ENCODE peak calls at places on chromosomes 12 and 14, in nine cellular contexts. One of them, this sample, is unnamed.

GRCh38 chr14:39491134-39491541 is 58.9 kb upstream of the FBXO33 start:
- DNase-seq in CD4-positive, alpha-beta T cell: no peak
- DNase-seq in CD8-positive, alpha-beta T cell: no peak
- DNase-seq in pancreas: no peak
- DNase-seq in foreskin fibroblast: peak; percentile 50
- DNase-seq in testis: no peak
- DNase-seq in GM12865: peak; percentile 36
- DNase-seq in heart left ventricle: no peak
- DNase-seq in spleen: no peak
- DNase-seq in this sample: peak; percentile 70

GRCh38 chr14:103847954-103848719 is 762 bp upstream of the PPP1R13B start:
- DNase-seq in pancreas: no peak
- DNase-seq in GM12865: no peak
- DNase-seq in heart left ventricle: no peak
- DNase-seq in testis: peak; percentile 80
- DNase-seq in CD8-positive, alpha-beta T cell: peak; percentile 54
- DNase-seq in spleen: peak; percentile 87
- DNase-seq in CD4-positive, alpha-beta T cell: no peak
- DNase-seq in foreskin fibroblast: peak; percentile 44
- DNase-seq in this sample: no peak

GRCh38 chr12:2187195-2187963 is 134.6 kb downstream of the CACNA1C start:
- DNase-seq in testis: no peak
- DNase-seq in CD8-positive, alpha-beta T cell: no peak
- DNase-seq in spleen: no peak
- DNase-seq in pancreas: no peak
- DNase-seq in GM12865: no peak
- DNase-seq in heart left ventricle: no peak
- DNase-seq in CD4-positive, alpha-beta T cell: no peak
- DNase-seq in foreskin fibroblast: no peak
- DNase-seq in this sample: no peak

GRCh38 chr12:109302358-109302757 is 6.7 kb downstream of the FOXN4 start:
- DNase-seq in CD8-positive, alpha-beta T cell: no peak
- DNase-seq in heart left ventricle: no peak
- DNase-seq in pancreas: no peak
- DNase-seq in CD4-positive, alpha-beta T cell: no peak
- DNase-seq in foreskin fibroblast: no peak
- DNase-seq in GM12865: peak; percentile 22
- DNase-seq in testis: no peak
- DNase-seq in spleen: no peak
- DNase-seq in this sample: no peak

GRCh38 chr12:47408171-47408871 is 297.5 kb downstream of the RPAP3 start:
- DNase-seq in foreskin fibroblast: no peak
- DNase-seq in pancreas: peak; percentile 35
- DNase-seq in CD4-positive, alpha-beta T cell: peak; percentile 22
- DNase-seq in GM12865: peak; percentile 62
- DNase-seq in spleen: no peak
- DNase-seq in CD8-positive, alpha-beta T cell: peak; percentile 60
- DNase-seq in heart left ventricle: no peak
- DNase-seq in testis: no peak
- DNase-seq in this sample: no peak

GRCh38 chr14:36091096-36091495 is 85.4 kb downstream of the PTCSC3 start:
- DNase-seq in spleen: no peak
- DNase-seq in CD8-positive, alpha-beta T cell: no peak
- DNase-seq in GM12865: no peak
- DNase-seq in pancreas: peak; percentile 70
- DNase-seq in foreskin fibroblast: peak; percentile 84
- DNase-seq in CD4-positive, alpha-beta T cell: no peak
- DNase-seq in testis: no peak
- DNase-seq in heart left ventricle: no peak
- DNase-seq in this sample: peak; percentile 94

GRCh38 chr12:124720687-124721500 is 142.8 kb downstream of the SCARB1 start:
- DNase-seq in GM12865: no peak
- DNase-seq in foreskin fibroblast: peak; percentile 62
- DNase-seq in pancreas: peak; percentile 59
- DNase-seq in heart left ventricle: no peak
- DNase-seq in CD8-positive, alpha-beta T cell: no peak
- DNase-seq in CD4-positive, alpha-beta T cell: no peak
- DNase-seq in testis: peak; percentile 28
- DNase-seq in spleen: no peak
- DNase-seq in this sample: peak; percentile 84

GRCh38 chr12:21828111-21828775 is 53.7 kb upstream of the KCNJ8 start:
- DNase-seq in GM12865: no peak
- DNase-seq in CD8-positive, alpha-beta T cell: no peak
- DNase-seq in pancreas: no peak
- DNase-seq in spleen: no peak
- DNase-seq in CD4-positive, alpha-beta T cell: no peak
- DNase-seq in foreskin fibroblast: peak; percentile 59
- DNase-seq in heart left ventricle: no peak
- DNase-seq in testis: no peak
- DNase-seq in this sample: no peak

GRCh38 chr14:77161011-77161410 is 19.4 kb upstream of the ZDHHC22 start:
- DNase-seq in CD4-positive, alpha-beta T cell: no peak
- DNase-seq in foreskin fibroblast: no peak
- DNase-seq in CD8-positive, alpha-beta T cell: no peak
- DNase-seq in testis: no peak
- DNase-seq in spleen: peak; percentile 38
- DNase-seq in pancreas: no peak
- DNase-seq in GM12865: no peak
- DNase-seq in heart left ventricle: no peak
- DNase-seq in this sample: no peak

GRCh38 chr12:75969768-75970167 is 61.8 kb downstream of the PHLDA1 start:
- DNase-seq in testis: no peak
- DNase-seq in GM12865: no peak
- DNase-seq in foreskin fibroblast: peak; percentile 71
- DNase-seq in CD4-positive, alpha-beta T cell: no peak
- DNase-seq in CD8-positive, alpha-beta T cell: no peak
- DNase-seq in spleen: no peak
- DNase-seq in pancreas: no peak
- DNase-seq in heart left ventricle: no peak
- DNase-seq in this sample: no peak

GRCh38 chr14:59829941-59830734 is 40.4 kb downstream of the RTN1 start:
- DNase-seq in testis: no peak
- DNase-seq in CD4-positive, alpha-beta T cell: no peak
- DNase-seq in heart left ventricle: no peak
- DNase-seq in GM12865: no peak
- DNase-seq in spleen: no peak
- DNase-seq in CD8-positive, alpha-beta T cell: no peak
- DNase-seq in foreskin fibroblast: no peak
- DNase-seq in pancreas: no peak
- DNase-seq in this sample: peak; percentile 82

GRCh38 chr12:61385771-61386170 is 874.4 kb upstream of the USP15 start:
- DNase-seq in testis: no peak
- DNase-seq in pancreas: no peak
- DNase-seq in CD8-positive, alpha-beta T cell: no peak
- DNase-seq in foreskin fibroblast: peak; percentile 39
- DNase-seq in spleen: no peak
- DNase-seq in heart left ventricle: no peak
- DNase-seq in CD4-positive, alpha-beta T cell: no peak
- DNase-seq in GM12865: no peak
- DNase-seq in this sample: peak; percentile 1

GRCh38 chr14:54487771-54488170 is 1.0 kb downstream of the GMFB start:
- DNase-seq in testis: no peak
- DNase-seq in CD4-positive, alpha-beta T cell: no peak
- DNase-seq in spleen: no peak
- DNase-seq in pancreas: no peak
- DNase-seq in GM12865: no peak
- DNase-seq in heart left ventricle: no peak
- DNase-seq in foreskin fibroblast: peak; percentile 68
- DNase-seq in CD8-positive, alpha-beta T cell: no peak
- DNase-seq in this sample: peak; percentile 61

GRCh38 chr12:113473942-113474341 is 2.3 kb upstream of the LHX5 start:
- DNase-seq in foreskin fibroblast: peak; percentile 17
- DNase-seq in pancreas: no peak
- DNase-seq in spleen: no peak
- DNase-seq in heart left ventricle: no peak
- DNase-seq in testis: no peak
- DNase-seq in CD4-positive, alpha-beta T cell: no peak
- DNase-seq in CD8-positive, alpha-beta T cell: no peak
- DNase-seq in GM12865: no peak
- DNase-seq in this sample: no peak

GRCh38 chr12:54002915-54003339 is 3.0 kb downstream of the HOXC9 start:
- DNase-seq in CD4-positive, alpha-beta T cell: no peak
- DNase-seq in spleen: no peak
- DNase-seq in GM12865: no peak
- DNase-seq in heart left ventricle: no peak
- DNase-seq in pancreas: no peak
- DNase-seq in foreskin fibroblast: no peak
- DNase-seq in CD8-positive, alpha-beta T cell: no peak
- DNase-seq in testis: no peak
- DNase-seq in this sample: no peak

GRCh38 chr12:54005531-54005852 is 3.3 kb upstream of the HOXC8 start:
- DNase-seq in pancreas: no peak
- DNase-seq in spleen: no peak
- DNase-seq in foreskin fibroblast: no peak
- DNase-seq in heart left ventricle: no peak
- DNase-seq in testis: no peak
- DNase-seq in CD4-positive, alpha-beta T cell: no peak
- DNase-seq in GM12865: no peak
- DNase-seq in CD8-positive, alpha-beta T cell: no peak
- DNase-seq in this sample: no peak

GRCh38 chr12:54004841-54005530 is 3.8 kb upstream of the HOXC8 start:
- DNase-seq in CD4-positive, alpha-beta T cell: no peak
- DNase-seq in CD8-positive, alpha-beta T cell: no peak
- DNase-seq in heart left ventricle: no peak
- DNase-seq in spleen: no peak
- DNase-seq in GM12865: no peak
- DNase-seq in pancreas: no peak
- DNase-seq in testis: no peak
- DNase-seq in foreskin fibroblast: no peak
- DNase-seq in this sample: no peak

GRCh38 chr12:54003625-54004024 is 3.7 kb downstream of the HOXC9 start:
- DNase-seq in heart left ventricle: no peak
- DNase-seq in foreskin fibroblast: no peak
- DNase-seq in testis: no peak
- DNase-seq in CD8-positive, alpha-beta T cell: no peak
- DNase-seq in pancreas: no peak
- DNase-seq in spleen: no peak
- DNase-seq in GM12865: no peak
- DNase-seq in CD4-positive, alpha-beta T cell: no peak
- DNase-seq in this sample: no peak

DNA sequence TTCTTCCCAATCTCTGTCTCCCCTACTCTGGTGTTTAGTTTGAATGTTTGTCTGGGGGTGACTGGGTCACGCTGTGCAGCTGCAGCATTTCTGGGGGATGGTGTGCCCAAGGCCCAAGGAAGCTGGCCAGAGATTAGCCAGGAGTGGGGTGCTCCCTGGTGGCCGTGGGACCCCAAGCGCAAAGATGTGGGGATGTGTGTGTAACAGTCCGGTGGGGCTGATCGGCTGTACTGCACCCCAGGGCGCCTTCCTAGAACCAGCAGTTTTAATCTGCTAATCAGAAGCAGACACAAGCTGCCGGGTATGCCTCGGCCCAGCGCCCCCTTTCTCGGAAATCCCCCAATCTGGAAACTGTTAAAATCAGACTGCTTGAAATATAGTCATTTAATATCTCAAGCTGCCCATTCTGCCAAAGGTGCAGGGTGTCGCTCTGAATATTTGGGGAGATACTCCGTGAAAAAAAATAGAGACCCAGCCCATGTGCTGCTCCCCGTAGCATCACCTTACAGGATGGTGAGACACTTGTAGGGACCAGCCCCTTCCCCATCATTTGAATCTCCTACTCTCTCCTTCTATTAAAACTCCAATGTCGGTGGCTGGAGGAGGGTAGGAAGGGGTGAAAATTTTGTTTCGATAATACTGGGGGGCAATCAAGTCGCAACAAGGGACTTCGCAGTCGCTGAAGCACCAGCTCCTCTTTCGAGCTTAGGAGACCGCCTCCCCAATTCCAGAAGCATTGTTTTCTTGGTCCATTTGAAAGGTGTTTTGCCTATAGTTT is 4.3 kb downstream of the HOXC9 start:
- DNase-seq in spleen: no peak
- DNase-seq in CD8-positive, alpha-beta T cell: no peak
- DNase-seq in heart left ventricle: no peak
- DNase-seq in GM12865: no peak
- DNase-seq in CD4-positive, alpha-beta T cell: no peak
- DNase-seq in foreskin fibroblast: peak; percentile 51
- DNase-seq in pancreas: no peak
- DNase-seq in testis: no peak
- DNase-seq in this sample: no peak
- TF ChIP-seq CTCF in spleen: no peak
- TF ChIP-seq CTCF in CD8-positive, alpha-beta T cell: no peak
- TF ChIP-seq CTCF in heart left ventricle: no peak
- TF ChIP-seq CTCF in GM12865: no peak
- TF ChIP-seq CTCF in CD4-positive, alpha-beta T cell: no peak
- TF ChIP-seq CTCF in foreskin fibroblast: no peak
- TF ChIP-seq CTCF in pancreas: no peak
- TF ChIP-seq CTCF in testis: no peak
- TF ChIP-seq CTCF in this sample: no peak

DNA sequence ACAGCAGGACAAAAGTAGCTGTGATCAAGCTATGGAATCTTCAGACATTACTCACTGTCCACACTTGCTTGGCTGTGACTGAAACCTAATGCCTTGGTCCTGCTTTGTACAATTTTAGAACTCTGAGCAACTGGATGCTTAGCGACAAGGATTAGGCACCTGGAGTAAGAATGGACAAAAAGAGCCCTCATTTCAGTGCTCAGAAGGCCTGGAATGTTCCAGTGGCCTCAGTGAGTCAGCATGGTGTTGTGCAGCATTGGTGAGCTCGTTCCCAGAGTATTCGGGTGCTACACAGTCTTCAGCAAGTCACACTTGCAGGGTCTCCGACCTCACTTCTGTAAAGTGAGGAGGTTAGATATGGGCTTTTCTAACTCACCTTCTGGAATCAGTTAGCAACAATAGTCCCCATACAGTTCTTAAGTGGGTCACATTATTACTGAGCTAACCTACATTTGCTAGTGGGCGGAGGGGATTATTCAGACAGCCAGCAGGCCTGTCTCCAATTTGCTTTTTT is 108.0 kb upstream of the MDM1 start:
- DNase-seq in spleen: no peak
- DNase-seq in heart left ventricle: no peak
- DNase-seq in CD4-positive, alpha-beta T cell: no peak
- DNase-seq in testis: no peak
- DNase-seq in foreskin fibroblast: peak; percentile 80
- DNase-seq in pancreas: no peak
- DNase-seq in CD8-positive, alpha-beta T cell: no peak
- DNase-seq in GM12865: no peak
- DNase-seq in this sample: peak; percentile 48
- TF ChIP-seq CTCF in spleen: no peak
- TF ChIP-seq CTCF in heart left ventricle: no peak
- TF ChIP-seq CTCF in CD4-positive, alpha-beta T cell: no peak
- TF ChIP-seq CTCF in testis: no peak
- TF ChIP-seq CTCF in foreskin fibroblast: no peak
- TF ChIP-seq CTCF in pancreas: no peak
- TF ChIP-seq CTCF in CD8-positive, alpha-beta T cell: no peak
- TF ChIP-seq CTCF in GM12865: no peak
- TF ChIP-seq CTCF in this sample: no peak

GRCh38 chr12:116141110-116141832 is 136.2 kb downstream of the MED13L start:
- DNase-seq in foreskin fibroblast: peak; percentile 28
- DNase-seq in heart left ventricle: no peak
- DNase-seq in CD8-positive, alpha-beta T cell: no peak
- DNase-seq in testis: no peak
- DNase-seq in CD4-positive, alpha-beta T cell: no peak
- DNase-seq in pancreas: no peak
- DNase-seq in GM12865: no peak
- DNase-seq in spleen: no peak
- DNase-seq in this sample: no peak
- TF ChIP-seq CTCF in foreskin fibroblast: no peak
- TF ChIP-seq CTCF in heart left ventricle: no peak
- TF ChIP-seq CTCF in CD8-positive, alpha-beta T cell: peak; percentile 34
- TF ChIP-seq CTCF in testis: no peak
- TF ChIP-seq CTCF in CD4-positive, alpha-beta T cell: peak; percentile 51
- TF ChIP-seq CTCF in pancreas: no peak
- TF ChIP-seq CTCF in GM12865: peak; percentile 8
- TF ChIP-seq CTCF in spleen: no peak
- TF ChIP-seq CTCF in this sample: peak; percentile 8

GRCh38 chr12:48618541-48618940 is 48.7 kb upstream of the LALBA start:
- DNase-seq in CD4-positive, alpha-beta T cell: peak; percentile 51
- DNase-seq in GM12865: peak; percentile 87
- DNase-seq in testis: peak; percentile 93
- DNase-seq in heart left ventricle: no peak
- DNase-seq in pancreas: peak; percentile 80
- DNase-seq in foreskin fibroblast: peak; percentile 86
- DNase-seq in spleen: peak; percentile 82
- DNase-seq in CD8-positive, alpha-beta T cell: peak; percentile 80
- DNase-seq in this sample: peak; percentile 68
- TF ChIP-seq CTCF in CD4-positive, alpha-beta T cell: peak; percentile 95
- TF ChIP-seq CTCF in GM12865: peak; percentile 99
- TF ChIP-seq CTCF in testis: peak; percentile 85
- TF ChIP-seq CTCF in heart left ventricle: peak; percentile 99
- TF ChIP-seq CTCF in pancreas: peak; percentile 93
- TF ChIP-seq CTCF in foreskin fibroblast: peak; percentile 98
- TF ChIP-seq CTCF in spleen: peak; percentile 91
- TF ChIP-seq CTCF in CD8-positive, alpha-beta T cell: peak; percentile 94
- TF ChIP-seq CTCF in this sample: peak; percentile 99

This sample was measured in astrocyte of the spinal cord.